ENCODE peak calls at places on chromosome 11, in ten cellular contexts. S is tibial artery; V is CD4-positive, alpha-beta T cell; Z is A549; N is AG04450; W is spleen; I is CD8-positive, alpha-beta T cell; E is HCT116; R is prostate gland; A is adrenal gland. L is an unnamed sample.

GRCh38 chr11:2933376-2934056 is 4.3 kb upstream of the PHLDA2 start:
- DNase-seq in S (peak; percentile 76), V (no peak), Z (peak; percentile 85), N (peak; percentile 24), W (peak; percentile 91), I (peak; percentile 39), E (peak; percentile 89), R (no peak), A (peak; percentile 72), L (peak; percentile 63)

GRCh38 chr11:32138902-32139301 is 48.0 kb downstream of the RCN1 start:
- DNase-seq in S (no peak), V (no peak), Z (no peak), N (no peak), W (no peak), I (no peak), E (no peak), R (no peak), A (no peak), L (no peak)

GRCh38 chr11:101912823-101913284 is 2.0 kb upstream of the CEP126 start:
- DNase-seq in S (no peak), V (no peak), Z (peak; percentile 68), N (no peak), W (no peak), I (no peak), E (no peak), R (no peak), A (no peak), L (no peak)

GRCh38 chr11:116107229-116107628 is 603.0 kb upstream of the CADM1 start:
- DNase-seq in S (no peak), V (no peak), Z (no peak), N (no peak), W (no peak), I (no peak), E (no peak), R (no peak), A (no peak), L (no peak)

GRCh38 chr11:131629925-131630324 is 259.5 kb downstream of the NTM start:
- DNase-seq in S (no peak), V (no peak), Z (no peak), N (no peak), W (no peak), I (no peak), E (no peak), R (no peak), A (no peak), L (no peak)

GRCh38 chr11:69353696-69354544 is 60.0 kb downstream of the MYEOV start:
- DNase-seq in S (no peak), V (no peak), Z (no peak), N (no peak), W (no peak), I (no peak), E (no peak), R (no peak), A (no peak), L (peak; percentile 15)

GRCh38 chr11:94028436-94028835 is 7.3 kb downstream of the HEPHL1 start:
- DNase-seq in S (no peak), V (no peak), Z (peak; percentile 13), N (peak; percentile 70), W (no peak), I (no peak), E (no peak), R (no peak), A (no peak), L (no peak)

GRCh38 chr11:128244896-128245295 is 342.5 kb downstream of the ETS1 start:
- DNase-seq in S (no peak), V (no peak), Z (no peak), N (no peak), W (no peak), I (no peak), E (no peak), R (no peak), A (no peak), L (no peak)

DNA sequence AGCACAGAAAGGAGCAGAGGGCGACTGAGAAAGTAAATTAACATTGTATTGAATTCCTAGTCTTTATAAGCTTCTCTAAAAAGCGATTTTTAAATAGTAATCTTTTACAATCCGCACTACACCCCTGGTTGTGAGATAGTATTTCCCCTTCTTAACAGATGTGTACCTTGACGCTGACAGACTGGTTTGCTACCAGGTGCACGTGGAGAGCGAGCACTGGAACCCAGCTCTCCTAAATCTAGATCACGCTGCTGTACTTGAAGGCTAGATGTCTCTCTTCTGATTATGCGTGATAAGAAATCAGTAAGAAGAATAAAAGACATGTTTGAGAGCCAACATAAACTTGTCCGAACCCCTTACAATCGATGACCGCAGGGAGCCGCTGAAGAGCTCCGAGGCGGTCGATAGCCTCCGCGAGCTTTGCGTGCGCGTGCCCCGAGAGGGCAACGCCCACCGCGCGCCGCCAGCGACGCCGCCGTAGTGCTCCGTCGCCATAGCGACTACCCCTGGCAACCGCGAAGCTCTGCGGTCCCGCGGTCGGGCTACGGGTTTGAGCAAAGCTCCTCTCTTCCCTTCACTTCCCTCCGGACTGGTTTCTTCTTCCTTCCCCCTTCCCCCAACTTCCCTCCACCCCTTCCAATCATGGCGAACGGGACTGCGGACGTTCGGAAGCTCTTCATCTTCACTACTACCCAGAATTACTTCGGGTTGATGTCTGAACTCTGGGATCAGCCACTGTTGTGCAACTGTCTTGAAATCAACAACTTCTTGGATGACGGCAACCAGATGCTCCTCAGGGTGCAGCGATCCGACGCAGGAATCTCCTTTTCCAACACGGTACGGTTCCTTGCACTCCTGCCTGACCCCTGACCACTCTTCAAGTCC is at the start of gene DYNC2H1:
- DNase-seq in S (peak; percentile 85), V (peak; percentile 74), Z (peak; percentile 91), N (peak; percentile 86), W (peak; percentile 97), I (peak; percentile 85), E (peak; percentile 52), R (peak; percentile 82), A (peak; percentile 91), L (peak; percentile 89)
- H3K27ac ChIP-seq in S (peak within 1 kb of the TSS; percentile 57), V (peak within 1 kb of the TSS; percentile 36), Z (peak within 1 kb of the TSS; percentile 67), N (peak within 1 kb of the TSS; percentile 81), W (peak within 1 kb of the TSS; percentile 67), I (peak within 1 kb of the TSS; percentile 64), E (no peak within 1 kb of the TSS), R (peak within 1 kb of the TSS; percentile 64), A (peak within 1 kb of the TSS; percentile 72), L (peak within 1 kb of the TSS; percentile 75)

DNA sequence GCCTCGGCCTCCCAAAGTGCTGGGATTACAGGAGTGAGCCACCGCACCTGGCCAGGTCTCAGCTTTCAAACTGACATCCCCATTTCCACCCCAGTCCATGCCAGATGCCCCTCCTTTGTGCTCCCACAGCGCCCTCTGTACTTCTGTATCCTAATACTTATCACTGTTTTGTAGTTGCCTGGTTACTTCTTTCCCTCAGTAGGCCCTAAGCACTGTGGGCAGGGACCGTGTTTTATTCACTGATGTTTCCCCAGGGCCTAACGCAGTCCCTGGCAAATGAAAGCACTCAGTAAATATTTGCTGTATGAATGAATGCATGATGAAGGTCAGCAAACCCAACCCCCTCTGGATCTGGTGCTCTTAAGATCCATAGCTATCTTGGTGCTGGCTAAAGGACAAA is 2.2 kb upstream of the TRIM3 start:
- DNase-seq in S (no peak), V (no peak), Z (no peak), N (no peak), W (no peak), I (no peak), E (no peak), R (peak; percentile 47), A (no peak), L (no peak)
- TF ChIP-seq CTCF in S (no peak), V (no peak), Z (no peak), N (no peak), W (no peak), I (no peak), E (peak; percentile 18), R (no peak), A (no peak), L (no peak)

GRCh38 chr11:76808158-76808557 is 25.0 kb downstream of the TSKU start:
- DNase-seq in S (no peak), V (no peak), Z (no peak), N (no peak), W (peak; percentile 56), I (no peak), E (no peak), R (no peak), A (no peak), L (no peak)

GRCh38 chr11:76806131-76806530 is 23.0 kb downstream of the TSKU start:
- DNase-seq in S (no peak), V (no peak), Z (no peak), N (no peak), W (peak; percentile 70), I (no peak), E (no peak), R (no peak), A (no peak), L (no peak)

GRCh38 chr11:76807206-76807875 is 24.2 kb downstream of the TSKU start:
- DNase-seq in S (peak; percentile 92), V (peak; percentile 50), Z (peak; percentile 89), N (no peak), W (peak; percentile 92), I (peak; percentile 70), E (no peak), R (peak; percentile 88), A (peak; percentile 91), L (peak; percentile 94)

GRCh38 chr11:76805206-76805913 is 22.2 kb downstream of the TSKU start:
- DNase-seq in S (peak; percentile 44), V (no peak), Z (peak; percentile 75), N (no peak), W (peak; percentile 43), I (no peak), E (no peak), R (no peak), A (no peak), L (peak; percentile 41)

GRCh38 chr11:76806608-76807205 is 23.6 kb downstream of the TSKU start:
- DNase-seq in S (no peak), V (no peak), Z (no peak), N (no peak), W (no peak), I (no peak), E (no peak), R (no peak), A (no peak), L (no peak)
- H3K27ac ChIP-seq in S (peak overlapping the region; percentile 63), V (no peak overlapping the region), Z (peak overlapping the region; percentile 66), N (no peak overlapping the region), W (no peak overlapping the region), I (no peak overlapping the region), E (no peak overlapping the region), R (no peak overlapping the region), A (no peak overlapping the region), L (no peak overlapping the region)

DNA sequence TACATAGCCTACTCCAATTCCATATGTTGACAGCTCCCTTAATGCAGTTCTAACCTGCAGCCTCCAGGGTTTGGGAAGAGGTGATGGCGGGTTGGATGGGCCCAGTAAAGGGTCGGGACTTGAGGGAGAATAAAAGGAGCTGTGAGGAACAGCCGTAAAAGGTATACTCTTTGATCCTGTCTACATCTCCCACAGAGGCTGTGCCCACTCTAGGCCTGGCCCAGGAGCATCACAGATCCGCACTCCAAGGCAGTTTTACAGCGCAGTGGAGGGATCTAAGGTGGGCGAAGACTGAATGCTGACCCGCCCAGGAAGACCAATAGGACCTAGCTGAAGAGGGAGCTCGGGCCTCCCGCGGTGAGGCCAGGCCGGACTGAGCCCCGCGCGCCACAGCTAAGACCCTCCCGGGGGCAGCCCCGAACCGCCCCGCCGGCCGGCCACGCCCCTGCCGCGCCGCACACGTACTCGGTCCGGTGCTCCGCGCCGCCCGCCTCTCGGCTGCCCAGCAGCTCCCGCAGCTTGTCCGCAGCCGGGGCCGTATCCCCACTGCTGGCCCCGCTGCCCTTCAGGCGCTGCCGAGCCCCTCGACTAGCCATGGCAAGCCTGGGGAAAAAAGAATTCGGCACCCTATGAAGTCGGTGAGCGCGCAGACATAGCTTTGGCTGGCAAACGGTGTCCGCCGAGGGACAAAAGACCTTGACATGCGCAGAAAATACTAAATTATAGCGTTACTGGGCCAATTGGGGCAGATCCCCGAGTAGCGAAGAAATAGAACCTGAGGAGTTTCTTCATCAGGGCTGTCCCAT is at the start of gene ALG9:
- DNase-seq in S (peak; percentile 84), V (peak; percentile 92), Z (peak; percentile 82), N (peak; percentile 61), W (peak; percentile 93), I (peak; percentile 91), E (peak; percentile 73), R (peak; percentile 71), A (peak; percentile 83), L (peak; percentile 93)
- TF ChIP-seq CTCF in S (peak; percentile 27), V (peak; percentile 26), Z (no peak), N (peak; percentile 52), W (no peak), I (peak; percentile 18), E (peak; percentile 59), R (peak; percentile 45), A (no peak), L (peak; percentile 19)